ENCODE peak calls at places on chromosomes 12 and 14, in four cellular contexts. B is SK-N-SH, P is GM12878, D is K562. R is an unnamed sample.

GRCh38 chr14:68927956-68928675 is 51.0 kb downstream of the ACTN1 start:
- DNase-seq in B (no peak), P (no peak), D (no peak), R (no peak)

GRCh38 chr12:46268349-46268616 is 560 bp downstream of the SLC38A1 start:
- DNase-seq in B (no peak), P (no peak), D (no peak), R (no peak)

GRCh38 chr12:130872179-130873096 is 572 bp downstream of the RAN start:
- DNase-seq in B (peak), P (no peak), D (peak), R (no peak)

GRCh38 chr12:70359458-70360197 is 6.5 kb upstream of the KCNMB4 start:
- DNase-seq in B (no peak), P (no peak), D (no peak), R (no peak)

GRCh38 chr12:91902860-91903683 is 242.6 kb downstream of the BTG1 start:
- DNase-seq in B (no peak), P (no peak), D (no peak), R (no peak)

GRCh38 chr14:99946652-99947489 is 118.4 kb upstream of the EVL start:
- DNase-seq in B (peak), P (no peak), D (peak), R (no peak)

GRCh38 chr12:7304456-7304855 is 584 bp downstream of the ACSM4 start:
- DNase-seq in B (no peak), P (no peak), D (no peak), R (no peak)

GRCh38 chr12:65612440-65612839 is 211.8 kb upstream of the HMGA2 start:
- DNase-seq in B (no peak), P (no peak), D (no peak), R (no peak)

GRCh38 chr12:20368653-20369163 is 371 bp downstream of the PDE3A start:
- DNase-seq in B (peak), P (no peak), D (no peak), R (no peak)

GRCh38 chr12:58529114-58529665 is 391.1 kb downstream of the LRIG3 start:
- DNase-seq in B (no peak), P (no peak), D (no peak), R (no peak)

GRCh38 chr12:89140580-89141236 is 211.6 kb downstream of the DUSP6 start:
- DNase-seq in B (no peak), P (no peak), D (no peak), R (no peak)

GRCh38 chr12:103169-103981 is 36.8 kb downstream of the IQSEC3 start:
- DNase-seq in B (peak), P (no peak), D (peak), R (no peak)

GRCh38 chr12:2401040-2401439 is 348.3 kb downstream of the CACNA1C start:
- DNase-seq in B (no peak), P (no peak), D (no peak), R (no peak)

GRCh38 chr14:23562822-23563472 is 4.6 kb downstream of the AP1G2 start:
- DNase-seq in B (peak), P (no peak), D (peak), R (peak)

GRCh38 chr14:59248170-59248569 is 59.7 kb downstream of the DAAM1 start:
- DNase-seq in B (no peak), P (no peak), D (no peak), R (no peak)

GRCh38 chr12:47889040-47889439 is 15.8 kb downstream of the VDR start:
- DNase-seq in B (no peak), P (no peak), D (no peak), R (no peak)

GRCh38 chr12:72234871-72235270 is 37.3 kb upstream of the TRHDE start:
- DNase-seq in B (no peak), P (no peak), D (no peak), R (no peak)

GRCh38 chr12:31896514-31897039 is 62.6 kb upstream of the RESF1 start:
- DNase-seq in B (no peak), P (peak), D (peak), R (no peak)

GRCh38 chr12:105920161-105920684 is 218.5 kb downstream of the NUAK1 start:
- DNase-seq in B (peak), P (no peak), D (no peak), R (no peak)

GRCh38 chr14:24418492-24418873 is 11.0 kb downstream of the CBLN3 start:
- DNase-seq in B (no peak), P (no peak), D (no peak), R (no peak)

GRCh38 chr14:105898482-105899010 is 372.2 kb downstream of the TMEM121 start:
- DNase-seq in B (no peak), P (no peak), D (no peak), R (no peak)

GRCh38 chr14:20714593-20715250 is 26.2 kb downstream of the ANG start:
- DNase-seq in B (no peak), P (no peak), D (no peak), R (no peak)

GRCh38 chr12:1936406-1937320 is 18.2 kb upstream of the CACNA2D4 start:
- DNase-seq in B (peak), P (no peak), D (no peak), R (no peak)

GRCh38 chr14:23306412-23307145 is at the start of gene BCL2L2:
- DNase-seq in B (peak), P (no peak), D (peak), R (peak)

GRCh38 chr12:125194999-125195398 is 129.8 kb downstream of the AACS start:
- DNase-seq in B (no peak), P (no peak), D (no peak), R (no peak)

GRCh38 chr14:38207830-38208815 is at the start of gene SSTR1:
- DNase-seq in B (no peak), P (no peak), D (no peak), R (peak)

GRCh38 chr14:45198551-45198950 is 54.5 kb downstream of the MIS18BP1 start:
- DNase-seq in B (no peak), P (no peak), D (no peak), R (no peak)

GRCh38 chr14:50875359-50876090 is 3.7 kb downstream of the ABHD12B start:
- DNase-seq in B (no peak), P (peak), D (no peak), R (peak)

GRCh38 chr12:71456316-71456715 is 16.7 kb downstream of the LGR5 start:
- DNase-seq in B (no peak), P (no peak), D (no peak), R (no peak)

GRCh38 chr12:2691340-2692111 is 103.2 kb upstream of the FKBP4 start:
- DNase-seq in B (no peak), P (peak), D (peak), R (no peak)

GRCh38 chr12:108666326-108666995 is 32.8 kb upstream of the SELPLG start:
- DNase-seq in B (no peak), P (no peak), D (no peak), R (peak)

GRCh38 chr12:111093428-111094142 is 173.2 kb upstream of the MYL2 start:
- DNase-seq in B (no peak), P (peak), D (no peak), R (no peak)

GRCh38 chr12:28899951-28900350 is 249.1 kb upstream of the FAR2 start:
- DNase-seq in B (no peak), P (no peak), D (no peak), R (no peak)
- TF ChIP-seq YY1 in B (no peak), P (no peak), D (no peak), R (no peak)

GRCh38 chr14:104721704-104722431 is 2.2 kb upstream of the ADSS1 start:
- DNase-seq in B (no peak), P (no peak), D (no peak), R (no peak)
- TF ChIP-seq FOXM1 in B (no peak), P (no peak), D (no peak), R (no peak)

GRCh38 chr12:24047345-24047744 is 97.9 kb upstream of the SOX5 start:
- DNase-seq in B (no peak), P (no peak), D (no peak), R (no peak)

GRCh38 chr12:24045816-24046257 is 96.4 kb upstream of the SOX5 start:
- DNase-seq in B (peak), P (no peak), D (no peak), R (peak)

GRCh38 chr12:24049771-24050170 is 100.3 kb upstream of the SOX5 start:
- DNase-seq in B (no peak), P (no peak), D (no peak), R (no peak)

GRCh38 chr12:24049101-24049500 is 99.6 kb upstream of the SOX5 start:
- DNase-seq in B (no peak), P (no peak), D (no peak), R (no peak)

GRCh38 chr12:24048446-24048845 is 99.0 kb upstream of the SOX5 start:
- DNase-seq in B (no peak), P (no peak), D (no peak), R (no peak)
- TF ChIP-seq YY1 in B (no peak), P (no peak), D (no peak), R (no peak)

GRCh38 chr12:114695305-114695592 is 11.3 kb upstream of the TBX3 start:
- DNase-seq in B (no peak), P (no peak), D (no peak), R (no peak)
- TF ChIP-seq FOXM1 in B (no peak), P (no peak), D (no peak), R (no peak)

R was measured in HepG2.